ENCODE peak calls at places on chromosomes 7 and 10, in seven cellular contexts. L is NCI-H1105 treated with DMSO at 0.1 percent for 48 hours; F is EH; M is amygdala; A is stimulated activated CD8-positive, alpha-beta memory T cell treated with anti-CD3 and anti-CD28 coated beads, Interleukin-7, amount 100 ng/mL, for 1 hour; I is ovary; W is Karpas-422. Q is an unnamed sample.

GRCh38 chr7:157024716-157025115 is 14.3 kb upstream of the MNX1 start:
- DNase-seq in M (no peak), L (no peak), I (no peak), W (no peak), F (no peak), A (no peak), Q (no peak)

GRCh38 chr7:47277321-47277781 is 304.6 kb downstream of the TNS3 start:
- DNase-seq in A (no peak), L (no peak), F (no peak), I (no peak), W (no peak), M (no peak), Q (no peak)

GRCh38 chr7:55306331-55306730 is 58.8 kb upstream of the LANCL2 start:
- DNase-seq in M (no peak), A (no peak), L (no peak), F (peak; percentile 4), I (no peak), W (no peak), Q (no peak)

GRCh38 chr7:85413718-85414117 is 226.9 kb upstream of the SEMA3D start:
- DNase-seq in W (no peak), M (no peak), A (no peak), L (no peak), I (no peak), F (no peak), Q (no peak)

GRCh38 chr7:100822236-100823139 is 4.8 kb downstream of the EPHB4 start:
- DNase-seq in A (no peak), W (no peak), F (no peak), M (no peak), I (peak; percentile 76), L (no peak), Q (no peak)

GRCh38 chr10:93819520-93819919 is 61.8 kb downstream of the LGI1 start:
- DNase-seq in W (no peak), F (no peak), L (no peak), I (no peak), A (no peak), M (no peak), Q (no peak)

GRCh38 chr10:73758704-73759511 is 14.7 kb downstream of the SEC24C start:
- DNase-seq in W (no peak), I (no peak), A (no peak), L (peak; percentile 78), M (no peak), F (no peak), Q (no peak)

GRCh38 chr10:60257767-60258428 is 131.8 kb downstream of the ANK3 start:
- DNase-seq in F (no peak), M (no peak), A (no peak), L (no peak), I (no peak), W (no peak), Q (no peak)

GRCh38 chr10:124354411-124355382 is 64.0 kb downstream of the OAT start:
- DNase-seq in M (no peak), A (no peak), I (peak; percentile 77), L (peak; percentile 27), W (peak; percentile 63), F (peak; percentile 87), Q (no peak)

GRCh38 chr7:101590663-101591435 is 38.2 kb downstream of the MYL10 start:
- DNase-seq in F (no peak), A (no peak), L (no peak), W (peak; percentile 22), I (no peak), M (no peak), Q (no peak)

GRCh38 chr7:27423290-27423689 is 180.7 kb downstream of the EVX1 start:
- DNase-seq in W (no peak), L (no peak), A (no peak), I (no peak), F (no peak), M (no peak), Q (no peak)

GRCh38 chr7:98555403-98555802 is 61.7 kb upstream of the NPTX2 start:
- DNase-seq in F (no peak), L (no peak), I (no peak), M (no peak), W (no peak), A (no peak), Q (no peak)

GRCh38 chr7:123433665-123434064 is 100.7 kb downstream of the IQUB start:
- DNase-seq in L (peak; percentile 93), A (no peak), I (no peak), M (no peak), F (no peak), W (no peak), Q (no peak)

GRCh38 chr7:68280931-68281330 is 1284.3 kb downstream of the TYW1 start:
- DNase-seq in W (no peak), F (no peak), M (no peak), I (no peak), A (no peak), L (no peak), Q (no peak)

GRCh38 chr7:157664866-157665633 is 328.2 kb downstream of the DNAJB6 start:
- DNase-seq in F (no peak), A (no peak), L (no peak), W (no peak), M (no peak), I (no peak), Q (no peak)

GRCh38 chr10:132451506-132452215 is 54.7 kb downstream of the PWWP2B start:
- DNase-seq in W (no peak), A (no peak), I (peak; percentile 38), F (no peak), L (no peak), M (no peak), Q (no peak)

GRCh38 chr10:374354-374753 is 239.1 kb downstream of the ZMYND11 start:
- DNase-seq in I (no peak), F (no peak), W (no peak), L (peak; percentile 19), M (no peak), A (no peak), Q (no peak)

GRCh38 chr7:144908943-144909556 is 73.2 kb upstream of the TPK1 start:
- DNase-seq in M (no peak), I (no peak), L (no peak), W (no peak), A (no peak), F (no peak), Q (no peak)

GRCh38 chr7:158829021-158829341 is 328 bp downstream of the ESYT2 start:
- DNase-seq in W (peak; percentile 94), M (no peak), L (peak; percentile 68), A (no peak), F (peak; percentile 79), I (no peak), Q (peak; percentile 20)

GRCh38 chr7:28093617-28094232 is 86.9 kb downstream of the JAZF1 start:
- DNase-seq in I (peak; percentile 74), F (peak; percentile 77), A (no peak), W (peak; percentile 83), L (peak; percentile 83), M (peak; percentile 42), Q (peak; percentile 24)

GRCh38 chr7:156932006-156932405 is 17.5 kb upstream of the NOM1 start:
- DNase-seq in A (no peak), F (no peak), I (no peak), M (no peak), W (no peak), L (no peak), Q (no peak)

GRCh38 chr10:65500716-65501115 is 1425.1 kb upstream of the LRRTM3 start:
- DNase-seq in A (no peak), I (no peak), F (no peak), L (no peak), M (no peak), W (no peak), Q (no peak)

GRCh38 chr7:99141756-99142726 is 1.9 kb downstream of the SMURF1 start:
- DNase-seq in I (peak; percentile 85), F (peak; percentile 92), M (peak; percentile 66), W (peak; percentile 49), A (peak; percentile 26), L (no peak), Q (peak; percentile 44)

GRCh38 chr10:7045891-7046599 is 364.8 kb downstream of the SFMBT2 start:
- DNase-seq in I (no peak), F (no peak), L (no peak), A (no peak), M (no peak), W (no peak), Q (no peak)

GRCh38 chr10:71103969-71104368 is 108.4 kb upstream of the UNC5B start:
- DNase-seq in I (no peak), M (no peak), F (no peak), A (no peak), L (no peak), W (no peak), Q (no peak)

GRCh38 chr7:55420535-55420934 is 55.4 kb downstream of the LANCL2 start:
- DNase-seq in F (peak; percentile 60), A (no peak), L (no peak), M (no peak), I (no peak), W (no peak), Q (no peak)

GRCh38 chr10:47239211-47239610 is 60.8 kb upstream of the GDF10 start:
- DNase-seq in M (no peak), F (no peak), L (no peak), A (no peak), I (no peak), W (no peak), Q (no peak)

GRCh38 chr10:129654461-129654860 is 187.4 kb downstream of the MGMT start:
- DNase-seq in W (no peak), F (no peak), I (no peak), M (no peak), L (no peak), A (no peak), Q (no peak)

GRCh38 chr10:2791774-2792443 is 275.4 kb upstream of the PFKP start:
- DNase-seq in F (no peak), A (no peak), L (no peak), M (no peak), I (no peak), W (no peak), Q (no peak)

GRCh38 chr7:142669074-142669654 is 80.1 kb upstream of the PRSS1 start:
- DNase-seq in M (no peak), F (peak; percentile 25), A (no peak), L (peak; percentile 59), I (no peak), W (peak; percentile 67), Q (no peak)

GRCh38 chr7:136009488-136010079 is 32.4 kb upstream of the MTPN start:
- DNase-seq in W (peak; percentile 84), I (no peak), L (peak; percentile 54), F (peak; percentile 60), A (no peak), M (no peak), Q (no peak)

GRCh38 chr10:28120043-28120749 is 121.3 kb upstream of the ODAD2 start:
- DNase-seq in M (no peak), W (no peak), L (no peak), A (no peak), F (no peak), I (peak; percentile 48), Q (no peak)

GRCh38 chr7:102279537-102280400 is 6.9 kb upstream of the SH2B2 start:
- DNase-seq in F (peak; percentile 68), W (peak; percentile 94), A (no peak), I (peak; percentile 68), L (peak; percentile 51), M (peak; percentile 15), Q (no peak)

GRCh38 chr10:1679821-1680650 is 57.3 kb downstream of the ADARB2 start:
- DNase-seq in L (no peak), I (no peak), M (no peak), W (no peak), F (no peak), A (no peak), Q (no peak)